ENCODE peak calls at places on chromosome 2, in four cellular contexts. B, L, V and F are unnamed samples.

GRCh38 chr2:58240595-58240937 is 559 bp downstream of the FANCL start:
- DNase-seq in L (no peak), B (no peak), V (no peak), F (no peak)

GRCh38 chr2:191857406-191857805 is 10.5 kb upstream of the CAVIN2 start:
- DNase-seq in B (peak), L (no peak), V (no peak), F (no peak)

GRCh38 chr2:149741646-149742045 is 154.1 kb upstream of the MMADHC start:
- DNase-seq in V (no peak), B (peak), L (no peak), F (no peak)

GRCh38 chr2:204888222-204888621 is 342.9 kb downstream of the PARD3B start:
- DNase-seq in V (no peak), B (no peak), L (no peak), F (peak)

GRCh38 chr2:210663574-210663973 is 107.2 kb downstream of the CPS1 start:
- DNase-seq in L (peak), B (peak), V (no peak), F (peak)

GRCh38 chr2:163850036-163850435 is 114.2 kb upstream of the FIGN start:
- DNase-seq in B (no peak), L (no peak), V (no peak), F (peak)

GRCh38 chr2:113175101-113175628 is 1.4 kb downstream of the PSD4 start:
- DNase-seq in L (no peak), B (no peak), V (no peak), F (peak)

GRCh38 chr2:147182260-147182659 is 662.6 kb upstream of the ACVR2A start:
- DNase-seq in V (no peak), L (no peak), B (no peak), F (no peak)

GRCh38 chr2:147679664-147680502 is 164.9 kb upstream of the ACVR2A start:
- DNase-seq in B (peak), L (no peak), V (no peak), F (no peak)

GRCh38 chr2:176104338-176105077 is 2.6 kb upstream of the HOXD11 start:
- DNase-seq in B (no peak), V (peak), L (no peak), F (peak)

GRCh38 chr2:11680181-11680900 is 10.3 kb upstream of the NTSR2 start:
- DNase-seq in B (peak), V (no peak), L (no peak), F (no peak)

GRCh38 chr2:240166761-240167587 is 26.5 kb upstream of the OTOS start:
- DNase-seq in L (no peak), V (no peak), B (no peak), F (no peak)

GRCh38 chr2:96773922-96774321 is 13.2 kb downstream of the CNNM4 start:
- DNase-seq in L (no peak), V (peak), B (no peak), F (peak)

GRCh38 chr2:25825238-25825637 is 53.0 kb downstream of the ASXL2 start:
- DNase-seq in B (no peak), L (no peak), V (no peak), F (no peak)

GRCh38 chr2:238423561-238424312 is 3.0 kb upstream of the ASB1 start:
- DNase-seq in L (no peak), V (no peak), B (peak), F (no peak)

GRCh38 chr2:204950695-204951094 is 405.4 kb downstream of the PARD3B start:
- DNase-seq in L (no peak), B (peak), V (no peak), F (no peak)

DNA sequence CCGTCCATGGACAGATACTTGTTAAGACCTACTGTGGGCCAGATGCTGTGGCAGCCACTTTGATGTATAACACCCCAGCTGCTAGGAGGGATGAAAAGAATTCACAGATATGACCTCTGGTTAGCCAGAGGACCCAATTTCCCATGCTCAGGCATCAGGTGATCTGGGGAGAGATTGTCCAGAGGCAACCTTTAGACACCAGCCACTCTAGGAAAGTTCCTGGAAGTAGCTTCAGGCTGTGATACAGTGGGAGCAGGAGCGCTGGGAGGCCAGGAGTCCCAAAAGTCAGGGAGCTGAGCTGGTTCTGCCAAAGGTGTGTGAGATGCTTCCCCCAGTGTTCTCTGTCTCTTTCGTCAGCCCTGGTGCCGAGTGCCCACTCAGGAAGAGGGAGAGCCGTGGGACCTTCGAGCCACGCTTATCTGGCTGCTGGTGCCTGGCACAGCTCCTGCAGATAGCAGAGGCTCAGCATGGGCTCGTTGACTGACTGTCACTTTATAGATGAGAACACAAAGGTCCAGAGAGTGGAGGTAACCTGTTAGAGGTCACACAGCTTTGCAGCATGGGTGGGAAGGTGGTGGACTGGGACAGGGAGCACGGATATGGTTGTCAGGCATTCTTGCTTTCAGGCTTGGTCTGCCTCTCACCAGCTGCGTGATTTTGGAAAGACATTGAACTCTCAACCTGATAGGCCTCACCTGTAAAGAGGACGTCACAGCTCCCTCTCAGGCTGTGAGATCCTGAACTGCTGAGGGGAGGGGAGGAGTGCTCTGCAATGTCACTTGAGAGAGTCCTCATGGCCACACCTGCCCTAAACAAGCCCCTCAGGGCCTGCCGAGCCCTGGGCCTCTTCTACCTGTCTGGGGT is 7.8 kb upstream of the RALB start:
- DNase-seq in B (no peak), L (no peak), V (no peak), F (peak)
- H3K27ac ChIP-seq in B (no peak), L (no peak), V (no peak), F (no peak)

DNA sequence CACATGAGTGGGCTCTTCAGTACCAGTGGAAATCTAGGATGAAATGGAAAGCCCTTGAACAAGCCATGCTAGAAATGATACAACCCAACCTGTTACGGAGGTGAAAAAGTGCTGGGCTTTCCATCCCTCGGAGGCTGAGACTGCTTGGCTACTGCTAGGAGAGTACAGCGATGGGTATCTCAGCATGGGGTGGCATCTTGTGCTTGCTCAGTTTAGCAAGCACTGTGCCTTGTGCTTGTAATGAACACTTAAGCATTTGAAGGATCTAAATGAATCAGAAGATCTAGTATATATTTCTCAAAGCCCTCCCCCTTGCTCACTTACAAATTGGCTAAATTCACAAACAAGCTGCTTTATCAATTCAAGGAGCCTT is 44.3 kb upstream of the EHBP1 start:
- DNase-seq in B (no peak), V (no peak), L (no peak), F (no peak)
- H2BK5ac ChIP-seq in B (peak), V (no peak), L (no peak), F (no peak)

GRCh38 chr2:8612734-8613179 is 69.1 kb upstream of the ID2 start:
- DNase-seq in V (no peak), L (no peak), B (no peak), F (no peak)

GRCh38 chr2:8608411-8608954 is 73.4 kb upstream of the ID2 start:
- DNase-seq in B (no peak), L (no peak), V (no peak), F (no peak)

GRCh38 chr2:8609357-8609804 is 72.5 kb upstream of the ID2 start:
- DNase-seq in B (no peak), L (no peak), V (peak), F (peak)

GRCh38 chr2:8611712-8612111 is 70.1 kb upstream of the ID2 start:
- DNase-seq in B (no peak), L (no peak), V (no peak), F (no peak)

GRCh38 chr2:8611246-8611645 is 70.6 kb upstream of the ID2 start:
- DNase-seq in V (no peak), L (no peak), B (no peak), F (no peak)
- H3K27ac ChIP-seq in V (no peak), L (no peak), B (no peak), F (no peak)

GRCh38 chr2:214158851-214159250 is 252.0 kb upstream of the VWC2L start:
- DNase-seq in L (no peak), B (no peak), V (no peak), F (no peak)
- H2BK5ac ChIP-seq in L (no peak), B (no peak), V (no peak), F (no peak)

DNA sequence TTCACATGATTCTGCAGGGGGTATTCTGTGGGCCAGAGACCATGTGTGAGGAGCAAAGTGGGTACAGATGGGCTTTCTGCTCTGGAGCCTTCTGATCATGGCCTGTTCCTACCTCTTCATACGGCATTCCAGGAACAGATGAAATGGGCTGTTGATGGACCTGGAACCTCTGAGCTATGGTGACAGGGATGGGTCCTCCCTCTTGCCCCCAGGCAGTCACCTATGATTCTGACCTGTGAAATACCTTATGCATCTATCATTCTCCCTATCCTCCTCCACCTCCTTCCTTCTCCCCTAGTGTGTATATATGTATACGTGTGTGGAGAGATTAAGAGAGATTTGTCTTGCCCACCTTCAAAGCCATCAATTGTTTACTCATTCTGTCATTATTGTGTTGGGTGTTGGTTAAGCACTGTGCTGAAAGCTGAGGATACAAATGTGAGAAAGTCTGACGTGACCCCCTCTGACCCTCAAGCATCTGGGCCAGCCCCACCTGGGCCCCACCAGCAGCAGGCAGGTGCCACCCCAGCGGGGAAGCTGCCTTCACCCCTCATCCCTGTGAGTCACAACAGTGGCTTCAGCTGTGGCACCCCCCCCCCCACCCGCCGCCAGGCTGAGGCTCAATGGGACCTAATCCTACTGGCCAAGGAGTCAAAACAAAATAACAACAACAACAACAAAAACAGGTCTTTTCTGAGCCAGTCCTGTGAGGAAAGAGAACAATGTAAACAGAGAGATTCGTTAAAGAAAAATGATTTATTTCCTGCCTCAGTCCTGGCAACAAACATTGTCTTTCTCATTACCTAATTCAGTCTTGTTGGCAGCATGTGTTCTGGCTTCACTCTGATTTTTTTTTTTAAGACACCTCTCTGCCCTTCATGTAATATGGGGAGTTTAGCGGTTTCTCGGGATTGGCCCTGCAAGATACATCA is 103.8 kb upstream of the CDC42EP3 start:
- DNase-seq in V (no peak), B (no peak), L (no peak), F (no peak)
- H3K27ac ChIP-seq in V (no peak), B (peak), L (no peak), F (peak)

GRCh38 chr2:158191076-158191566 is 89.4 kb downstream of the UPP2 start:
- DNase-seq in V (no peak), B (no peak), L (no peak), F (no peak)
- H2BK5ac ChIP-seq in V (no peak), B (no peak), L (no peak), F (no peak)

GRCh38 chr2:47270421-47270820 is 115.3 kb upstream of the STPG4 start:
- DNase-seq in B (no peak), L (no peak), V (no peak), F (no peak)

GRCh38 chr2:47267389-47268086 is 112.4 kb upstream of the STPG4 start:
- DNase-seq in V (peak), L (no peak), B (no peak), F (no peak)

GRCh38 chr2:47271054-47272000 is 116.2 kb upstream of the STPG4 start:
- DNase-seq in B (no peak), L (no peak), V (no peak), F (no peak)

GRCh38 chr2:47266939-47267338 is 111.8 kb upstream of the STPG4 start:
- DNase-seq in B (no peak), L (no peak), V (no peak), F (no peak)

GRCh38 chr2:47269316-47270232 is 114.5 kb upstream of the STPG4 start:
- DNase-seq in B (peak), L (no peak), V (no peak), F (peak)
- H3K27ac ChIP-seq in B (peak), L (no peak), V (no peak), F (no peak)

GRCh38 chr2:75787532-75788132 is 76.9 kb upstream of the GCFC2 start:
- DNase-seq in B (peak), L (peak), V (no peak), F (peak)
- H2BK5ac ChIP-seq in B (no peak), L (no peak), V (no peak), F (no peak)

GRCh38 chr2:223943561-223944008 is 1.6 kb downstream of the WDFY1 start:
- DNase-seq in B (peak), V (no peak), L (no peak), F (no peak)
- H3K27ac ChIP-seq in B (peak), V (no peak), L (no peak), F (no peak)